ENCODE peak calls at places on chromosomes 12 and 14, in seven cellular contexts. M is sigmoid colon, Q is HepG2, C is fibroblast of mammary gland, Y is glutamatergic neuron, I is MCF 10A, U is foreskin fibroblast. S is an unnamed sample.

GRCh38 chr12:46983959-46984833 is 95.2 kb upstream of the PCED1B start:
- DNase-seq in M (no peak), Q (peak; percentile 51), C (peak; percentile 71), Y (peak; percentile 41), I (peak; percentile 72), U (peak; percentile 38), S (no peak)

GRCh38 chr14:90495357-90496276 is 98.8 kb downstream of the CALM1 start:
- DNase-seq in M (no peak), Q (peak; percentile 53), C (peak; percentile 72), Y (no peak), I (peak; percentile 83), U (peak; percentile 46), S (peak; percentile 64)

GRCh38 chr14:24958271-24958670 is 91.7 kb downstream of the STXBP6 start:
- DNase-seq in M (no peak), Q (no peak), C (no peak), Y (no peak), I (no peak), U (no peak), S (no peak)

GRCh38 chr12:32198555-32198954 is 91.9 kb downstream of the BICD1 start:
- DNase-seq in M (no peak), Q (no peak), C (peak; percentile 73), Y (no peak), I (peak; percentile 66), U (peak; percentile 69), S (no peak)

GRCh38 chr12:3533703-3534386 is 42.8 kb downstream of the PRMT8 start:
- DNase-seq in M (peak; percentile 75), Q (no peak), C (no peak), Y (no peak), I (peak; percentile 16), U (peak; percentile 28), S (no peak)

GRCh38 chr12:30989754-30990153 is 63.2 kb downstream of the TSPAN11 start:
- DNase-seq in M (no peak), Q (peak; percentile 39), C (no peak), Y (peak; percentile 83), I (peak; percentile 33), U (no peak), S (no peak)

GRCh38 chr12:129193263-129193871 is 340.1 kb downstream of the GLT1D1 start:
- DNase-seq in M (no peak), Q (no peak), C (peak; percentile 5), Y (peak; percentile 31), I (peak; percentile 36), U (no peak), S (no peak)

GRCh38 chr14:103284574-103285467 is 49.2 kb upstream of the EIF5 start:
- DNase-seq in M (no peak), Q (peak; percentile 32), C (peak; percentile 65), Y (no peak), I (peak; percentile 57), U (peak; percentile 18), S (no peak)

GRCh38 chr12:42590324-42590934 is 883 bp upstream of the PRICKLE1 start:
- DNase-seq in M (peak; percentile 72), Q (no peak), C (no peak), Y (peak; percentile 22), I (peak; percentile 44), U (no peak), S (no peak)

GRCh38 chr14:90603336-90603735 is 206.5 kb downstream of the CALM1 start:
- DNase-seq in M (no peak), Q (no peak), C (no peak), Y (no peak), I (no peak), U (no peak), S (no peak)

GRCh38 chr14:56996721-56997399 is 186.6 kb upstream of the OTX2 start:
- DNase-seq in M (no peak), Q (no peak), C (no peak), Y (no peak), I (no peak), U (no peak), S (no peak)

GRCh38 chr12:71164877-71165197 is 7.0 kb upstream of the TSPAN8 start:
- DNase-seq in M (no peak), Q (peak; percentile 47), C (peak; percentile 58), Y (no peak), I (peak; percentile 17), U (no peak), S (no peak)

GRCh38 chr14:76872796-76873432 is 46.7 kb downstream of the LRRC74A start:
- DNase-seq in M (peak; percentile 77), Q (peak; percentile 14), C (peak; percentile 44), Y (peak; percentile 77), I (peak; percentile 63), U (peak; percentile 31), S (no peak)

GRCh38 chr14:102225936-102226335 is 79.0 kb downstream of the MOK start:
- DNase-seq in M (no peak), Q (no peak), C (no peak), Y (peak; percentile 58), I (no peak), U (no peak), S (peak; percentile 88)

GRCh38 chr14:54182419-54183040 is 214.3 kb upstream of the CDKN3 start:
- DNase-seq in M (no peak), Q (peak; percentile 33), C (peak; percentile 82), Y (no peak), I (peak; percentile 62), U (peak; percentile 70), S (no peak)

GRCh38 chr12:80498059-80498728 is 54.2 kb downstream of the PTPRQ start:
- DNase-seq in M (no peak), Q (no peak), C (no peak), Y (no peak), I (no peak), U (no peak), S (no peak)

GRCh38 chr12:107570721-107571120 is 114.9 kb upstream of the PWP1 start:
- DNase-seq in M (no peak), Q (no peak), C (peak; percentile 51), Y (no peak), I (peak; percentile 48), U (no peak), S (no peak)

GRCh38 chr12:30796508-30796780 is 41.7 kb upstream of the CAPRIN2 start:
- DNase-seq in M (peak; percentile 72), Q (no peak), C (peak; percentile 64), Y (no peak), I (peak; percentile 65), U (peak; percentile 78), S (no peak)

GRCh38 chr14:90760591-90761316 is 55.5 kb downstream of the TTC7B start:
- DNase-seq in M (no peak), Q (peak; percentile 38), C (peak; percentile 56), Y (no peak), I (peak; percentile 55), U (peak; percentile 22), S (no peak)

GRCh38 chr14:106378191-106378590 is 851.8 kb downstream of the TMEM121 start:
- DNase-seq in M (no peak), Q (no peak), C (no peak), Y (no peak), I (peak; percentile 6), U (no peak), S (no peak)

GRCh38 chr12:80830533-80831088 is 107.1 kb downstream of the LIN7A start:
- DNase-seq in M (no peak), Q (no peak), C (no peak), Y (no peak), I (no peak), U (no peak), S (no peak)

DNA sequence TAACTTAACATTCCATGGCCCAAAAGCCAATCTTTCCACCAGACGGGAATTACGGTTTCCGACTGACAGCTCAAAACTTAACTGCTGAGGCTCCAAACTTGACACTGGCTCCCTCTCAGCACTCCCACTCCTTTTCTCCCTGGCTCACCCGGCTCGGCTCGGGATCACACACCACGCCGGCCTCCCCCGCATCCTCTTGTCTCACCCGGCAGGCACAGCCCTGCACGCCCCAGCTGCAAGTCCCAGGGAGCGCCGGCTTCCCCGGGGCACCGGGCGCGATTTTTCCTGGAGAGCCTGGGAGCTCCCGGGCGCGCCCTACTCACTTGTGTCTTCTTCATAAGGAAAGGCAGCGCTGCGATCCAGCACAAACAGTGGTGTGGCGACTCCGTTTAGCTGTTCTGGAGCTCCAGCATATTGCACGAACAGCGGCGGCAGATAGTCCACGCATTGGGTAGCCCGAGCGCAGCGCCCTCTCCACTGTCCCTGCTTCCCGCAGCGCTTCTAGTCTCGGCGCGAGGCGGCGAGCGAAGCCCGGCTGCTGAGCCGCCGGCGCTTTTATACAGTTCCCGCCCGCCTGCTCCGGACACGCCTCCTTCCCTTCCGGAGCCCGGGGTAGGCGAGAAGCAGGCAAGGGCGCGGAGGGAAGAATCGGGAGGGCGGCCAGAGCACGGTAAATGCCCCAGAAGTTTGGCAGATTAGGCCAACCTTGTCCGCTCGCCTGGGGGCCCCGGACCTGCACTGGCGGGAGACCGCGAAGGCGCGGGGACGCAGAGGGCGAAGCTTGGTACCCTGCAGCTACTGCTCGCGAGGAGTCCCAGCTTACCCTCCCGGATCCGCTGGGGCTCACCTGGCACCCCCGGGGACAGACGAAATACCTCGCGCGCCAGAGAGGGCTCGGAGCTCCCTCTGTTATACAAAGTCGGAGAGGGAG is at the start of gene KITLG:
- DNase-seq in M (peak; percentile 94), Q (peak; percentile 56), C (peak; percentile 82), Y (peak; percentile 79), I (peak; percentile 78), U (peak; percentile 87), S (peak; percentile 91)
- TF ChIP-seq CTCF in M (peak; percentile 26), Q (peak; percentile 59), C (peak; percentile 23), Y (no peak), I (no peak), U (peak; percentile 54), S (peak; percentile 65)

GRCh38 chr12:89225401-89225800 is 126.9 kb downstream of the DUSP6 start:
- DNase-seq in M (no peak), Q (no peak), C (peak; percentile 90), Y (no peak), I (peak; percentile 79), U (peak; percentile 57), S (no peak)
- TF ChIP-seq CTCF in M (no peak), Q (no peak), C (no peak), Y (no peak), I (no peak), U (no peak), S (no peak)

GRCh38 chr14:92458959-92459478 is 54.6 kb upstream of the RIN3 start:
- DNase-seq in M (no peak), Q (no peak), C (no peak), Y (no peak), I (no peak), U (no peak), S (no peak)

GRCh38 chr14:92458136-92458958 is 55.2 kb upstream of the RIN3 start:
- DNase-seq in M (no peak), Q (no peak), C (no peak), Y (no peak), I (no peak), U (no peak), S (no peak)

GRCh38 chr14:92460541-92460915 is 53.1 kb upstream of the RIN3 start:
- DNase-seq in M (peak; percentile 35), Q (no peak), C (no peak), Y (no peak), I (no peak), U (no peak), S (no peak)

GRCh38 chr14:92460916-92461579 is 52.5 kb upstream of the RIN3 start:
- DNase-seq in M (peak; percentile 68), Q (no peak), C (peak; percentile 66), Y (no peak), I (no peak), U (peak; percentile 70), S (no peak)

GRCh38 chr14:92459479-92460421 is 53.8 kb upstream of the RIN3 start:
- DNase-seq in M (no peak), Q (no peak), C (peak; percentile 22), Y (no peak), I (no peak), U (no peak), S (no peak)
- TF ChIP-seq CTCF in M (no peak), Q (no peak), C (peak; percentile 9), Y (no peak), I (no peak), U (no peak), S (peak; percentile 40)

GRCh38 chr14:63438065-63438757 is 105.0 kb downstream of the PPP2R5E start:
- DNase-seq in M (peak; percentile 85), Q (peak; percentile 9), C (peak; percentile 97), Y (no peak), I (peak; percentile 99), U (peak; percentile 89), S (no peak)
- TF ChIP-seq CTCF in M (peak; percentile 12), Q (peak; percentile 17), C (peak; percentile 9), Y (no peak), I (no peak), U (no peak), S (peak; percentile 67)

S was measured in chondrocyte.